ENCODE peak calls at places on chromosomes 16 and 17, in four cellular contexts. H, A, G and P are unnamed samples.

GRCh38 chr16:17105239-17105721 is 365.5 kb downstream of the XYLT1 start:
- DNase-seq in H (no peak), A (no peak), G (no peak), P (no peak)

GRCh38 chr17:82267575-82268379 is 5.7 kb downstream of the CSNK1D start:
- DNase-seq in H (no peak), A (peak), G (no peak), P (no peak)

GRCh38 chr17:33452797-33453196 is 159.7 kb upstream of the ASIC2 start:
- DNase-seq in H (no peak), A (no peak), G (peak), P (no peak)

GRCh38 chr16:82603784-82604411 is 22.9 kb upstream of the CDH13 start:
- DNase-seq in H (peak), A (peak), G (no peak), P (no peak)

GRCh38 chr17:74211141-74211928 is 2.0 kb upstream of the TTYH2 start:
- DNase-seq in H (no peak), A (peak), G (no peak), P (no peak)

GRCh38 chr17:10082795-10083194 is 115.6 kb downstream of the GAS7 start:
- DNase-seq in H (no peak), A (no peak), G (no peak), P (no peak)

GRCh38 chr17:75102385-75102821 is 7.4 kb upstream of the ARMC7 start:
- DNase-seq in H (peak), A (no peak), G (no peak), P (no peak)

GRCh38 chr17:70629902-70630301 is 460.6 kb downstream of the KCNJ2 start:
- DNase-seq in H (peak), A (no peak), G (no peak), P (no peak)

GRCh38 chr16:81645303-81645702 is 133.8 kb upstream of the PLCG2 start:
- DNase-seq in H (no peak), A (peak), G (no peak), P (no peak)

GRCh38 chr16:23753908-23754593 is 775 bp upstream of the CHP2 start:
- DNase-seq in H (no peak), A (no peak), G (no peak), P (no peak)

GRCh38 chr17:45019177-45019711 is 32.2 kb downstream of the DCAKD start:
- DNase-seq in H (peak), A (peak), G (no peak), P (peak)

GRCh38 chr16:49473131-49473530 is 99.5 kb downstream of the C16orf78 start:
- DNase-seq in H (no peak), A (no peak), G (no peak), P (no peak)

GRCh38 chr16:80233097-80233835 is 307.5 kb upstream of the DYNLRB2 start:
- DNase-seq in H (no peak), A (no peak), G (no peak), P (no peak)

GRCh38 chr17:59331929-59332889 is 754 bp downstream of the YPEL2 start:
- DNase-seq in H (peak), A (peak), G (no peak), P (no peak)

GRCh38 chr16:67458121-67458641 is 22.8 kb downstream of the ATP6V0D1 start:
- DNase-seq in H (no peak), A (no peak), G (no peak), P (no peak)

GRCh38 chr17:73630957-73631595 is 13.2 kb downstream of the SDK2 start:
- DNase-seq in H (no peak), A (no peak), G (no peak), P (no peak)

GRCh38 chr17:73798111-73798748 is 154.0 kb upstream of the SDK2 start:
- DNase-seq in H (no peak), A (peak), G (no peak), P (no peak)

GRCh38 chr17:60729854-60730253 is 52.2 kb downstream of the BCAS3 start:
- DNase-seq in H (no peak), A (peak), G (no peak), P (no peak)

GRCh38 chr16:50257876-50258275 is 8.5 kb upstream of the ADCY7 start:
- DNase-seq in H (no peak), A (no peak), G (no peak), P (no peak)

GRCh38 chr16:82079892-82080291 is 44.8 kb downstream of the HSD17B2 start:
- DNase-seq in H (no peak), A (no peak), G (no peak), P (no peak)

GRCh38 chr17:65553009-65553645 is 8.3 kb downstream of the AXIN2 start:
- DNase-seq in H (no peak), A (no peak), G (no peak), P (no peak)

GRCh38 chr17:32335647-32336046 is 6.3 kb downstream of the C17orf75 start:
- DNase-seq in H (no peak), A (no peak), G (no peak), P (no peak)

GRCh38 chr16:50458694-50459271 is 89.4 kb upstream of the NKD1 start:
- DNase-seq in H (no peak), A (no peak), G (no peak), P (no peak)

GRCh38 chr16:14202697-14203096 is 131.6 kb downstream of the MRTFB start:
- DNase-seq in H (no peak), A (peak), G (no peak), P (no peak)

GRCh38 chr17:47317119-47317518 is 6.6 kb upstream of the EFCAB13 start:
- DNase-seq in H (no peak), A (no peak), G (no peak), P (no peak)

GRCh38 chr17:14395255-14395654 is 94.4 kb downstream of the HS3ST3B1 start:
- DNase-seq in H (no peak), A (no peak), G (no peak), P (no peak)

GRCh38 chr17:34720760-34721159 is 141.4 kb downstream of the TMEM132E start:
- DNase-seq in H (no peak), A (no peak), G (no peak), P (no peak)

GRCh38 chr17:61420745-61421398 is 21.2 kb downstream of the TBX2 start:
- DNase-seq in H (no peak), A (no peak), G (no peak), P (no peak)

GRCh38 chr16:75224281-75224680 is 5.5 kb downstream of the CTRB1 start:
- DNase-seq in H (no peak), A (no peak), G (no peak), P (no peak)

GRCh38 chr17:79043931-79044320 is 20.0 kb downstream of the C1QTNF1 start:
- DNase-seq in H (no peak), A (no peak), G (no peak), P (no peak)

GRCh38 chr16:89117975-89118289 is 24.3 kb downstream of the ACSF3 start:
- DNase-seq in H (no peak), A (no peak), G (no peak), P (no peak)

GRCh38 chr17:78231991-78232759 is 744 bp downstream of the TMEM235 start:
- DNase-seq in H (no peak), A (peak), G (no peak), P (no peak)

GRCh38 chr16:4924593-4925378 is 12.2 kb downstream of the PPL start:
- DNase-seq in H (no peak), A (peak), G (no peak), P (no peak)

GRCh38 chr16:76800196-76800595 is 390.8 kb upstream of the MON1B start:
- DNase-seq in H (no peak), A (no peak), G (no peak), P (no peak)

GRCh38 chr17:44966348-44967025 is 1.6 kb downstream of the C1QL1 start:
- DNase-seq in H (no peak), A (no peak), G (no peak), P (no peak)

GRCh38 chr17:1766382-1767135 is 4.7 kb downstream of the SERPINF1 start:
- DNase-seq in H (no peak), A (no peak), G (no peak), P (no peak)

GRCh38 chr17:17236295-17237025 is 508 bp downstream of the FLCN start:
- DNase-seq in H (no peak), A (peak), G (no peak), P (no peak)

GRCh38 chr17:4591529-4591928 is 7.2 kb downstream of the SMTNL2 start:
- DNase-seq in H (no peak), A (no peak), G (no peak), P (no peak)

GRCh38 chr16:1057252-1057932 is 15.2 kb upstream of the SSTR5 start:
- DNase-seq in H (no peak), A (peak), G (no peak), P (peak)

DNA sequence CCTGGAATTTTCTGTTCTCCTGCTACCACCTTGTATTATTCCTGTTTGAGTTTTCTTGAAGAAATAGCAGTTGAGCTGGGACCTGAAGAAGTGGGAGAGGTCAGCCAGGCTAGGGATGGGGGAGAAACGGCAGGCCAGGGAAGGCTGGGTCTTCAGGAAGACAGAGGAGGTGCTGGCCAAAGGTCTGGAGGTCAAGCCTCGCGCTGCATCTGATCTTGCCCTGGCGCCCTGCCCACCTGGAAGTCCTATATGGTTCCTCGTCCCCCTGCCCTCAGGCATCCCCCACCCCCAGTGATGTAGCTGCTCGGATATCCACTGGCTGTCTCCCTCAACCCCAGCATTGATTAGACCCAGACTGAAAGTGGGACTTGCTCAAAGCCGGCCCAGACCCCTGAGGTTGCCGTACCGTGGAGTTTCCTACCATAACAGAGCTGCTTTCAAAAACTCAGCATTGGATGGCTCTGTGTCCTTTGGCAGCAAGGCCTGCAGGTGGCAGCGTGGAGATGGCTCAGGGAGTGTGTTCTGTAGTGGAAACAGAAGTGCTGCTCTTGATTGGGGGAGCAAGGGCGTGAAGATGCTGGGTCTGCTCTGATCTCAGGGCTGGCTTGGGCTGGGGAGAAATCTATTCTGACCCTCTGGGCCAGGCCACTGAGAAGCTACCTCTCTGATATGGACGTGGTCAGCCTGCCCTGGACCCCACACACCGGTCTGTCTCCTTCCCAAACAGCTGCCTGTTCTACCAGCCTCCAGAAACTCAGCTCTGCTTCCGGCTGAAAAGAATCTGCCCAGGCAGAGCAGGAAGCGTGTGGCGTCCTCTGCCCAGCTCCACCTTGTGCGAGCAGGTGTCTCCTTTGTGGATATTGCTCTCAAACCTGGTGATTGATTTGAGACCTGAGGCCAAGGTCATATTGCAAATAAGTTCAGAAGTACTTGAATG is 107.0 kb upstream of the CACNG5 start:
- DNase-seq in H (peak), A (peak), G (peak), P (no peak)
- H2AFZ ChIP-seq in H (no peak), A (no peak), G (no peak), P (no peak)

GRCh38 chr16:26856271-26856670 is 210.5 kb upstream of the C16orf82 start:
- DNase-seq in H (no peak), A (no peak), G (no peak), P (no peak)

GRCh38 chr16:26856791-26857190 is 209.9 kb upstream of the C16orf82 start:
- DNase-seq in H (no peak), A (no peak), G (no peak), P (no peak)

GRCh38 chr16:26860506-26860905 is 206.2 kb upstream of the C16orf82 start:
- DNase-seq in H (no peak), A (no peak), G (no peak), P (no peak)

GRCh38 chr16:26859086-26859485 is 207.6 kb upstream of the C16orf82 start:
- DNase-seq in H (no peak), A (no peak), G (no peak), P (no peak)

DNA sequence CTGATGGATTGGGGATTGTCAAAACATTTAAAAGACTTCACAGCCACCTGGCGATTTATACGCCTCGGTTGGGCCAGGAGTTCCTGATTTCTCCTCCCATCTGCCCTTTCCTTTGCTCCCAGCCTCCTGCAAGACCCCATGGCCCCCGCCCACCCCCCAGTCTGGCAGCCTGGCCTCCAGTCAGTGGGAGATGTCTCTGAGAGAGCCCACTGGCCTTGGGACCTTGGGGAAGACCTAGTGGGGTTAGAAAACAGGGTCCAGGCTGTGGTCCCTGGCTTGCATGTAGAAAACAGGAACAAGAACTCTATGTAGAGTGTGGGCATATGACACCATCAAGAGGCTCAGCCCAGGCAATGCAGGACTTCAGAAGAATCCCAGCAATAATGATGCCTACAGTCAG is 209.4 kb upstream of the C16orf82 start:
- DNase-seq in H (peak), A (no peak), G (no peak), P (no peak)
- TF ChIP-seq CTCF in H (peak), A (no peak), G (no peak), P (no peak)

DNA sequence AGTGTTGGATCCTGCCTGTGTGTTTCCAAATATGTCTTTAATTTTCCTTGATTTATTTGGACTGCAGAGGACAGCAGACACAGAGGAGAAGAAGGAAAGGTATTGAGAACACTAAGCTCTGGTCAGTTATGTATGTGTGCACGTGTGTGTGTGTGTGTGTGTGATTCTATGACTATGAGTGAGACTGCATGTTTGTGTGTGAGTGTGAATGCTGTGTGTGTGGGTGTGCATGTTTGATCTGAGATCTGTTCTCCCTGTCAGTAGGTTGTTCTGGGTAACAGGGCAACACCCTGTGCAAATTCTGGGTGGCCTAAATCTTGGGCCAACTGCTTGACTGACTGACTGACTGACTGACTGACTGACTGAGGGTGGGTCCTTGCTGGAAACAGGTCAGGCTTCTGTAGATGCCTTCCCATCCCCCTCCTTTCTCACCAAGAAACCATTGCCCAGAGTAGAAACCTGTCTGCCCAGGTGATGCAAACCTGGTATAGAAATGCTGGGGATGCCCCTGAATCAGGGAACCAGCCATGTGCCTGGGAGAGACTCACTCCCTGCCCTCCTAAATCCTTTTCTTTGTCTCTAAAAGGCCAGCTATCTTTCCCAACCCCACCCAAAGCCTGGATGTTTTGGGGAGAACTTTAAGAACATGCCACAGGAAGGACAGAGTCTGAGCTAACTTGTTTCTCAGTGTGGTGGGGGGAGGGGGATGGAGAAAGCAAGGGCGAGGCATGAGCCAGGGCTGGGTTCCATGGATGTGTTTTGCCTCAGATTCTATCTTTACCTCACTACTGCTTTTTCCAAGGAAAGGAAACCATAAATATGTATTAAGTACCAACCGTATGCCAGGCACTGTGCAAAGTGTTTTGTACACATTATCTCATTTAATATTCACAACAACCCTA is 4.4 kb upstream of the NR1D1 start:
- DNase-seq in H (no peak), A (no peak), G (no peak), P (peak)
- H3K4me2 ChIP-seq in H (no peak), A (no peak), G (peak), P (peak)

GRCh38 chr17:38584350-38584925 is 21.3 kb downstream of the SRCIN1 start:
- DNase-seq in H (peak), A (peak), G (no peak), P (peak)

GRCh38 chr17:38583833-38584349 is 21.9 kb downstream of the SRCIN1 start:
- DNase-seq in H (no peak), A (no peak), G (no peak), P (no peak)

GRCh38 chr17:38585056-38585804 is 20.5 kb downstream of the SRCIN1 start:
- DNase-seq in H (no peak), A (peak), G (no peak), P (no peak)

GRCh38 chr17:38582069-38582468 is 23.7 kb downstream of the SRCIN1 start:
- DNase-seq in H (no peak), A (no peak), G (no peak), P (no peak)

DNA sequence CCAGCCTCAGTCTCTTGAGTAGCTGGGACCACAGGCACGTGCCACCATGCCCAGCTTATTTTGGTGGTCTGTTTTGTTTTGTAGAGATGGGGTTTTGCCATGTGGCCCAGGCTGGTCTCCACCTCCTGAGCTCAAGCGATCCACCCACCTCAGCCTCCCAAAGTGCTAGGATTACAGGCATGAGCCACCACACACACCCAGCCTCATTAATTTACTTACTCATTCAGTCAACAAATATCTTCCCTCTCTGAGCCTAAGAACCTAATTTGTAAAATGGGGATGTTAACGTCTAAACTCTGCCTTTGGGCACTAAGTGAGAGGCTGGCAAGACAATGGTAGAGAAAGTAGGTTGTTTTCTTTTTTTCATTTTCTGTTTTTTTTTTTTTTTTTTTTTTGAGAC is 22.6 kb downstream of the SRCIN1 start:
- DNase-seq in H (no peak), A (no peak), G (no peak), P (no peak)
- H2AFZ ChIP-seq in H (no peak), A (no peak), G (no peak), P (no peak)